ENCODE peak calls at places on chromosome 12, in five cellular contexts. One of them, this sample, is unnamed. For H3K79me2, the result is how much of the 10 kb centered on the place peaks cover.

GRCh38 chr12:47236109-47236714 is 156.5 kb upstream of the AMIGO2 start:
- DNase-seq in keratinocyte: no peak
- DNase-seq in HCT116: no peak
- DNase-seq in trophoblast cell: no peak
- DNase-seq in fibroblast of lung: peak
- DNase-seq in this sample: peak

GRCh38 chr12:47343684-47344567 is 264.2 kb upstream of the AMIGO2 start:
- DNase-seq in keratinocyte: no peak
- DNase-seq in HCT116: no peak
- DNase-seq in trophoblast cell: no peak
- DNase-seq in fibroblast of lung: peak
- DNase-seq in this sample: peak

GRCh38 chr12:84964048-84964447 is 51.4 kb upstream of the SLC6A15 start:
- DNase-seq in keratinocyte: no peak
- DNase-seq in HCT116: no peak
- DNase-seq in trophoblast cell: no peak
- DNase-seq in fibroblast of lung: no peak
- DNase-seq in this sample: no peak

GRCh38 chr12:19709889-19710288 is 270.6 kb downstream of the AEBP2 start:
- DNase-seq in keratinocyte: no peak
- DNase-seq in HCT116: no peak
- DNase-seq in trophoblast cell: no peak
- DNase-seq in fibroblast of lung: no peak
- DNase-seq in this sample: no peak

GRCh38 chr12:92034858-92035401 is 110.7 kb downstream of the BTG1 start:
- DNase-seq in keratinocyte: peak
- DNase-seq in HCT116: peak
- DNase-seq in trophoblast cell: no peak
- DNase-seq in fibroblast of lung: peak
- DNase-seq in this sample: peak

GRCh38 chr12:124684971-124685688 is 117.7 kb upstream of the NCOR2 start:
- DNase-seq in keratinocyte: no peak
- DNase-seq in HCT116: no peak
- DNase-seq in trophoblast cell: peak
- DNase-seq in fibroblast of lung: peak
- DNase-seq in this sample: peak

GRCh38 chr12:24600559-24600958 is 348.3 kb downstream of the BCAT1 start:
- DNase-seq in keratinocyte: no peak
- DNase-seq in HCT116: no peak
- DNase-seq in trophoblast cell: no peak
- DNase-seq in fibroblast of lung: no peak
- DNase-seq in this sample: no peak

GRCh38 chr12:109475993-109476806 is 900 bp downstream of the KCTD10 start:
- DNase-seq in keratinocyte: no peak
- DNase-seq in HCT116: no peak
- DNase-seq in trophoblast cell: no peak
- DNase-seq in fibroblast of lung: peak
- DNase-seq in this sample: no peak

GRCh38 chr12:12714276-12715001 is 2.7 kb upstream of the CDKN1B start:
- DNase-seq in keratinocyte: no peak
- DNase-seq in HCT116: no peak
- DNase-seq in trophoblast cell: no peak
- DNase-seq in fibroblast of lung: peak
- DNase-seq in this sample: no peak

GRCh38 chr12:103529306-103529705 is 33.5 kb upstream of the C12orf42 start:
- DNase-seq in keratinocyte: no peak
- DNase-seq in HCT116: no peak
- DNase-seq in trophoblast cell: no peak
- DNase-seq in fibroblast of lung: no peak
- DNase-seq in this sample: peak

GRCh38 chr12:49945394-49946080 is 5.0 kb upstream of the AQP2 start:
- DNase-seq in keratinocyte: no peak
- DNase-seq in HCT116: peak
- DNase-seq in trophoblast cell: peak
- DNase-seq in fibroblast of lung: peak
- DNase-seq in this sample: peak

GRCh38 chr12:57248934-57249742 is 1.8 kb downstream of the STAC3 start:
- DNase-seq in keratinocyte: no peak
- DNase-seq in HCT116: no peak
- DNase-seq in trophoblast cell: no peak
- DNase-seq in fibroblast of lung: no peak
- DNase-seq in this sample: no peak

GRCh38 chr12:79415296-79415695 is 275.5 kb downstream of the PAWR start:
- DNase-seq in keratinocyte: no peak
- DNase-seq in HCT116: no peak
- DNase-seq in trophoblast cell: no peak
- DNase-seq in fibroblast of lung: no peak
- DNase-seq in this sample: no peak
- H3K4me3 ChIP-seq in keratinocyte: no peak
- H3K4me3 ChIP-seq in HCT116: no peak
- H3K4me3 ChIP-seq in trophoblast cell: no peak
- H3K4me3 ChIP-seq in fibroblast of lung: no peak
- H3K4me3 ChIP-seq in this sample: no peak

GRCh38 chr12:132430838-132431826 is 58.8 kb upstream of the FBRSL1 start:
- DNase-seq in keratinocyte: no peak
- DNase-seq in HCT116: no peak
- DNase-seq in trophoblast cell: no peak
- DNase-seq in fibroblast of lung: no peak
- DNase-seq in this sample: no peak
- H3K27ac ChIP-seq in keratinocyte: no peak
- H3K27ac ChIP-seq in HCT116: no peak
- H3K27ac ChIP-seq in trophoblast cell: no peak
- H3K27ac ChIP-seq in fibroblast of lung: no peak
- H3K27ac ChIP-seq in this sample: no peak

DNA sequence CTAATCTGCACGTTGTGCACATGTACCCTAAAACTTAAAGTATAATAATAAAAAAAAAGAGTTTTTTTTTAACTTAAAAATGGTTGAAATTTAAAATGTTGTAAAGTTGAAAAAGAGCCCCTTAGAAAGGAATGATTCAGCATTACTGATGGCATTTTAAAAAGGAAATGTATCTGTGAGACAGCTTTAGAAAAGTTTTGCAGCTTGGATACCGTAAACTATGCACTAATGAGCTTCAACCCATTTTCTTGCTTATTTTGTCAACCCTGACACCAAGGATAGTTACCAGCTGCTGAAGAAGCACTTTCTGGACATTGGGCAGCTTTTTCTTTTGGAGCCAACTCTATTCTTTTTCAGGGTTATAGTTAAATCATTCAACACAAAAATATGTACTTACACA is 4.3 kb downstream of the BICD1 start:
- DNase-seq in keratinocyte: no peak
- DNase-seq in HCT116: no peak
- DNase-seq in trophoblast cell: no peak
- DNase-seq in fibroblast of lung: no peak
- DNase-seq in this sample: no peak
- H3K79me2 ChIP-seq in keratinocyte: under half
- H3K79me2 ChIP-seq in HCT116: half or more
- H3K79me2 ChIP-seq in trophoblast cell: under half
- H3K79me2 ChIP-seq in fibroblast of lung: under half
- H3K79me2 ChIP-seq in this sample: half or more

DNA sequence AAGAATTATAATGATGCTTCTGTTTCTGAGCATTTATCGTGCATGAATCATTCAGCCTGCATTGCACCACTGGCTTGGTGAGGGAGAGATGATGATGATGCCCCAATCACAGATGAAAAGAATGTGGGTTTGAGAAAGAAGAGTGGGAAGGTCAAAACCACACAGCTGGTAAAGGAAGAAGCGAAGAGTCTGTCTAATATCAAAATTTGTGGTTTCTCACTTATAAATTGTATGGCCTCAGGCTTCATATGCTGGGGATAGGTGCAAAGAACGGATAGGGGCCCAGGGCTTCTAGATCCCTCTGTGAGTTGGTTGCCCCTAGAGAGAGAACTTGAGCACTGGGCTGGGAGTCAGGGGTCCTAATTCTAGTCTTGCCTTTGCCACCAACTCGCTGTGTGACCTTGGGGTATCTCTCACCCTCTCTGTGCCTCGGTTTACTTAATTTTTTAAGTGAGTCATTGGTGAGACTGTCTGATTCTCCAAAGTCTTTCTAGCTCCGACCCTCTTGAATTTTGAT is 2.2 kb downstream of the OASL start:
- DNase-seq in keratinocyte: no peak
- DNase-seq in HCT116: no peak
- DNase-seq in trophoblast cell: no peak
- DNase-seq in fibroblast of lung: peak
- DNase-seq in this sample: peak
- H3K4me3 ChIP-seq in keratinocyte: no peak
- H3K4me3 ChIP-seq in HCT116: no peak
- H3K4me3 ChIP-seq in trophoblast cell: no peak
- H3K4me3 ChIP-seq in fibroblast of lung: no peak
- H3K4me3 ChIP-seq in this sample: no peak

DNA sequence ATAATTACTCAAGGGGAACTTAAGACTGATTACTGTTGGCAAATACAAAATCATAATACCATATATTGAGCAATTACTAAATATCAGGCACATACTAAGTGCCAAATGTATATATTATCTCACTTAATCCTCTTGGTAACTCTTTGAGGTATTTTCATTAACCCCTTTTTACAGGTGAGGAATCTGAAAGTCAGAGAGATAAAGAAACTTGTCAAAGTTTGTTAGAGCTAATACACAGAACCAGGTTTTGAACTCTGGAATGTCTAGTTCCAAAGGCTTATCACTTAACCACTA is 80.3 kb downstream of the LLPH start:
- DNase-seq in keratinocyte: no peak
- DNase-seq in HCT116: no peak
- DNase-seq in trophoblast cell: no peak
- DNase-seq in fibroblast of lung: no peak
- DNase-seq in this sample: no peak
- H3K27ac ChIP-seq in keratinocyte: no peak
- H3K27ac ChIP-seq in HCT116: no peak
- H3K27ac ChIP-seq in trophoblast cell: no peak
- H3K27ac ChIP-seq in fibroblast of lung: no peak
- H3K27ac ChIP-seq in this sample: no peak

GRCh38 chr12:104593482-104593881 is 136.7 kb downstream of the CHST11 start:
- DNase-seq in keratinocyte: no peak
- DNase-seq in HCT116: no peak
- DNase-seq in trophoblast cell: no peak
- DNase-seq in fibroblast of lung: no peak
- DNase-seq in this sample: no peak

GRCh38 chr12:104596876-104597833 is 140.4 kb downstream of the CHST11 start:
- DNase-seq in keratinocyte: no peak
- DNase-seq in HCT116: no peak
- DNase-seq in trophoblast cell: no peak
- DNase-seq in fibroblast of lung: no peak
- DNase-seq in this sample: no peak

GRCh38 chr12:104598342-104599271 is 141.9 kb downstream of the CHST11 start:
- DNase-seq in keratinocyte: no peak
- DNase-seq in HCT116: no peak
- DNase-seq in trophoblast cell: no peak
- DNase-seq in fibroblast of lung: no peak
- DNase-seq in this sample: no peak

GRCh38 chr12:104599272-104599984 is 142.7 kb downstream of the CHST11 start:
- DNase-seq in keratinocyte: no peak
- DNase-seq in HCT116: no peak
- DNase-seq in trophoblast cell: no peak
- DNase-seq in fibroblast of lung: no peak
- DNase-seq in this sample: no peak

DNA sequence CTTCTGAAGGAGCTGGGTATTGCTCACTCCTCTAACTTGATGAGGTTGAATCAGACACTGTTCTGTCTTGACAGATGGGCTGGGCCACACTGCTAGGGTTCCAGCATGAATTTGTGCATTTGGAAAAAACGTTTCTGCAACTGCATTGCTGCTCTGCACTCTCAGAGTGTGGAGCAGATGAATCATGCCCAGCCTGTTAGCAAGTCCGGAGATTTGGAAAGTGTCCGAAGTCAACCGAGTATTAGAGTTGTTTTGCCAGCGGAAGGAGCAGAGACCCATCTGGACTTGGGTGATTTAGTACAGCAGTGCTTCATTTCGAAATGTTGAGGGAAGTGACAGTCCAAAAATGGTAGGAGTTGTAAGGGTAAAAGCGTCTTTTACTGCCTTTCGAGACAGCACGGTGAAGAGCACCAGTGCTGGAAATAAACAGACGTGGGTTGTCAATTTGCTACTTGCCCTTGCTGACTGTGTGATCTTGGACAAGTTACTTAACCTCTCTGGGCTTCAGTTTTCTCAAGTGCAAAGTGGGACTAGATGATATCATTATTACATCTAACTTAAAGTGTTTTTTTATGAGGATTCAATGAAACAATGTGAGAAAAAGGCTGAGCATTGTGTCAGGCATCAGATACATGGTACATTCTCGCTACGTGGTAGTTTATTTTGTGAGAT is 139.5 kb downstream of the CHST11 start:
- DNase-seq in keratinocyte: no peak
- DNase-seq in HCT116: no peak
- DNase-seq in trophoblast cell: no peak
- DNase-seq in fibroblast of lung: peak
- DNase-seq in this sample: no peak
- H3K79me2 ChIP-seq in keratinocyte: under half
- H3K79me2 ChIP-seq in HCT116: under half
- H3K79me2 ChIP-seq in trophoblast cell: under half
- H3K79me2 ChIP-seq in fibroblast of lung: under half
- H3K79me2 ChIP-seq in this sample: half or more

DNA sequence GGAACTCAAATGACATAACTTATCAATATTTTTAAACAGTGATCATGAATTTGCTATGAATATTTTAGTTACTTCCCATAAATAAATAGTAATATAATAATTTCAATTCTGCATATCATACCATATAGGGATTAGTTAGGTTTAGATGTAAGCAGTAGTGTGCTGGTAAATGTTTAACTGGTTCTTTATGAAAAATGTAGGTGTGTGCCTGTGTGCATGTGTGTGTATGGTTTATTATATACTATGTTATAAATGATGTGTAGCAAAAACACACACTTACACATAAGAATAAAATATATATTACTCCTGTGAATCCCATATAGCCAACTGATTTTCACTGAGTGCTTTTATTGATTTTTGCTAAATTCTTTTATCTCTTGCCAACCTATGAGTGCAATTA is 14.0 kb upstream of the BHLHE41 start:
- DNase-seq in keratinocyte: no peak
- DNase-seq in HCT116: no peak
- DNase-seq in trophoblast cell: no peak
- DNase-seq in fibroblast of lung: no peak
- DNase-seq in this sample: no peak
- H3K4me3 ChIP-seq in keratinocyte: no peak
- H3K4me3 ChIP-seq in HCT116: no peak
- H3K4me3 ChIP-seq in trophoblast cell: no peak
- H3K4me3 ChIP-seq in fibroblast of lung: no peak
- H3K4me3 ChIP-seq in this sample: no peak

GRCh38 chr12:6341439-6342139 is at the start of gene TNFRSF1A:
- DNase-seq in keratinocyte: no peak
- DNase-seq in HCT116: no peak
- DNase-seq in trophoblast cell: peak
- DNase-seq in fibroblast of lung: peak
- DNase-seq in this sample: peak
- H3K27ac ChIP-seq in keratinocyte: peak
- H3K27ac ChIP-seq in HCT116: peak
- H3K27ac ChIP-seq in trophoblast cell: peak
- H3K27ac ChIP-seq in fibroblast of lung: peak
- H3K27ac ChIP-seq in this sample: peak

DNA sequence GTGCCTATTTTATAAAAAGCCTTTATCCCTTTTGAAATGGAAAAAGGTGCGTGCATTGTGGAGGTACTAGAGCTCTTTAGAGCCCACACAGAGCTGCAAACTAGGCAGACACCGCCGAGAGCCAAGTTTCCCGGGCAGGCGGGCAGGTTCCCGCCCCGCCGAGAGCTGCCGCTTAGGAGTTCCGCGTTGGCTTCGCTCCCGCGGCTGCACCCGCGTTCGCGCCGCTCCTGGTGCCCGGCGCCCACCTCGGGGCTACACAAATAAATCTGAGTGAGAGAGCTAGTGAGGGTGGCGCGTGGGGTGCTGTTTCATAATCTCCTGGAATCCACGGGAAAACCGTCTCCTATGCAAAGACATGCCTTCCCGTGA is 715 bp downstream of the KITLG start:
- DNase-seq in keratinocyte: no peak
- DNase-seq in HCT116: no peak
- DNase-seq in trophoblast cell: no peak
- DNase-seq in fibroblast of lung: no peak
- DNase-seq in this sample: peak
- H3K79me2 ChIP-seq in keratinocyte: half or more
- H3K79me2 ChIP-seq in HCT116: half or more
- H3K79me2 ChIP-seq in trophoblast cell: under half
- H3K79me2 ChIP-seq in fibroblast of lung: half or more
- H3K79me2 ChIP-seq in this sample: half or more

This sample was measured in mammary epithelial cell.